ENCODE peak calls at places on chromosome 20, in ten cellular contexts. G is DND-41, Z is endothelial cell of umbilical vein, N is A673, T is hepatocyte, P is kidney, L is psoas muscle, I is PC-9, D is A549, F is iPS DF 6.9. K is an unnamed sample. For H3K4me1, the result is how much of the 10 kb centered on the place peaks cover.

GRCh38 chr20:45017281-45017680 is 51.0 kb downstream of the STK4 start:
- DNase-seq in G (no peak), Z (no peak), N (no peak), T (no peak), P (no peak), L (no peak), I (no peak), D (no peak), F (peak), K (no peak)

GRCh38 chr20:36629719-36630340 is 16.2 kb downstream of the SLA2 start:
- DNase-seq in G (peak), Z (no peak), N (no peak), T (no peak), P (no peak), L (no peak), I (no peak), D (no peak), F (no peak), K (no peak)

GRCh38 chr20:20567712-20568111 is 144.7 kb downstream of the RALGAPA2 start:
- DNase-seq in G (no peak), Z (no peak), N (no peak), T (no peak), P (no peak), L (no peak), I (no peak), D (no peak), F (no peak), K (no peak)

GRCh38 chr20:63381781-63382431 is 20.8 kb upstream of the CHRNA4 start:
- DNase-seq in G (peak), Z (peak), N (peak), T (peak), P (no peak), L (no peak), I (peak), D (no peak), F (no peak), K (no peak)

GRCh38 chr20:41424025-41424424 is 57.4 kb upstream of the EMILIN3 start:
- DNase-seq in G (no peak), Z (no peak), N (no peak), T (no peak), P (no peak), L (no peak), I (no peak), D (no peak), F (no peak), K (no peak)

GRCh38 chr20:58625585-58625984 is 25.5 kb upstream of the STX16 start:
- DNase-seq in G (no peak), Z (no peak), N (no peak), T (no peak), P (peak), L (no peak), I (no peak), D (no peak), F (no peak), K (no peak)

GRCh38 chr20:24131684-24132083 is 143.1 kb upstream of the GGTLC1 start:
- DNase-seq in G (no peak), Z (peak), N (peak), T (no peak), P (no peak), L (no peak), I (peak), D (no peak), F (no peak), K (no peak)

GRCh38 chr20:31494131-31494530 is 19.0 kb downstream of the REM1 start:
- DNase-seq in G (no peak), Z (no peak), N (peak), T (peak), P (no peak), L (no peak), I (peak), D (peak), F (no peak), K (no peak)

GRCh38 chr20:52312131-52312729 is 120.7 kb upstream of the ZFP64 start:
- DNase-seq in G (peak), Z (peak), N (peak), T (peak), P (no peak), L (no peak), I (peak), D (peak), F (peak), K (no peak)

GRCh38 chr20:62058941-62059340 is 6.7 kb downstream of the TAF4 start:
- DNase-seq in G (no peak), Z (no peak), N (no peak), T (no peak), P (no peak), L (no peak), I (no peak), D (no peak), F (no peak), K (no peak)

GRCh38 chr20:61448396-61448795 is 196.3 kb downstream of the CDH4 start:
- DNase-seq in G (no peak), Z (no peak), N (no peak), T (no peak), P (no peak), L (no peak), I (no peak), D (no peak), F (no peak), K (no peak)

GRCh38 chr20:25437153-25437581 is 29.7 kb downstream of the GINS1 start:
- DNase-seq in G (no peak), Z (no peak), N (no peak), T (peak), P (no peak), L (no peak), I (peak), D (no peak), F (peak), K (no peak)

GRCh38 chr20:1324598-1325172 is 4.3 kb downstream of the SDCBP2 start:
- DNase-seq in G (no peak), Z (peak), N (no peak), T (no peak), P (no peak), L (no peak), I (no peak), D (peak), F (no peak), K (no peak)

GRCh38 chr20:13183005-13183404 is 38.1 kb upstream of the ISM1 start:
- DNase-seq in G (no peak), Z (no peak), N (no peak), T (no peak), P (no peak), L (no peak), I (no peak), D (no peak), F (no peak), K (no peak)

GRCh38 chr20:44033344-44033743 is 118.7 kb downstream of the TOX2 start:
- DNase-seq in G (peak), Z (no peak), N (no peak), T (no peak), P (no peak), L (no peak), I (no peak), D (no peak), F (no peak), K (no peak)

GRCh38 chr20:40687384-40688128 is 1.5 kb downstream of the MAFB start:
- DNase-seq in G (no peak), Z (peak), N (peak), T (peak), P (peak), L (peak), I (no peak), D (no peak), F (no peak), K (peak)

GRCh38 chr20:24289737-24290481 is 179.5 kb upstream of the SYNDIG1 start:
- DNase-seq in G (peak), Z (no peak), N (no peak), T (no peak), P (no peak), L (no peak), I (no peak), D (no peak), F (no peak), K (no peak)

GRCh38 chr20:23084282-23084844 is 1.8 kb downstream of the CD93 start:
- DNase-seq in G (no peak), Z (peak), N (no peak), T (no peak), P (no peak), L (no peak), I (no peak), D (no peak), F (no peak), K (no peak)

GRCh38 chr20:23180451-23180921 is 94.4 kb upstream of the CD93 start:
- DNase-seq in G (peak), Z (no peak), N (no peak), T (no peak), P (peak), L (peak), I (no peak), D (no peak), F (no peak), K (no peak)

GRCh38 chr20:19794941-19795340 is 36.9 kb downstream of the RIN2 start:
- DNase-seq in G (no peak), Z (peak), N (no peak), T (no peak), P (peak), L (no peak), I (no peak), D (no peak), F (no peak), K (no peak)

GRCh38 chr20:22003680-22004079 is 298.2 kb downstream of the PAX1 start:
- DNase-seq in G (no peak), Z (no peak), N (no peak), T (no peak), P (no peak), L (no peak), I (no peak), D (no peak), F (no peak), K (no peak)

GRCh38 chr20:35551485-35551884 is 9.6 kb downstream of the ERGIC3 start:
- DNase-seq in G (no peak), Z (no peak), N (no peak), T (no peak), P (no peak), L (peak), I (no peak), D (no peak), F (no peak), K (no peak)

GRCh38 chr20:15703171-15703911 is 869.9 kb downstream of the KIF16B start:
- DNase-seq in G (no peak), Z (peak), N (no peak), T (peak), P (no peak), L (no peak), I (no peak), D (peak), F (no peak), K (no peak)

GRCh38 chr20:64102647-64103354 is 4.6 kb downstream of the NPBWR2 start:
- DNase-seq in G (no peak), Z (no peak), N (no peak), T (peak), P (peak), L (peak), I (no peak), D (no peak), F (no peak), K (no peak)

GRCh38 chr20:6012166-6012565 is 41.7 kb downstream of the LRRN4 start:
- DNase-seq in G (no peak), Z (no peak), N (no peak), T (no peak), P (no peak), L (no peak), I (no peak), D (no peak), F (no peak), K (no peak)

GRCh38 chr20:7728373-7728772 is 211.9 kb downstream of the HAO1 start:
- DNase-seq in G (no peak), Z (no peak), N (no peak), T (no peak), P (no peak), L (no peak), I (no peak), D (no peak), F (no peak), K (no peak)

GRCh38 chr20:37347891-37348642 is 2.1 kb downstream of the SRC start:
- DNase-seq in G (peak), Z (no peak), N (no peak), T (peak), P (no peak), L (no peak), I (no peak), D (no peak), F (no peak), K (no peak)

GRCh38 chr20:15831201-15831600 is 742.0 kb downstream of the KIF16B start:
- DNase-seq in G (no peak), Z (no peak), N (no peak), T (peak), P (no peak), L (no peak), I (no peak), D (no peak), F (no peak), K (no peak)

GRCh38 chr20:1489764-1490436 is 1.3 kb downstream of the SIRPB2 start:
- DNase-seq in G (no peak), Z (peak), N (no peak), T (no peak), P (no peak), L (no peak), I (peak), D (no peak), F (no peak), K (no peak)

GRCh38 chr20:48358176-48358575 is 469.6 kb downstream of the PREX1 start:
- DNase-seq in G (no peak), Z (no peak), N (no peak), T (no peak), P (no peak), L (no peak), I (no peak), D (no peak), F (no peak), K (no peak)

GRCh38 chr20:11924923-11925322 is 7.2 kb downstream of the BTBD3 start:
- DNase-seq in G (no peak), Z (no peak), N (no peak), T (no peak), P (no peak), L (no peak), I (no peak), D (no peak), F (no peak), K (no peak)

GRCh38 chr20:55095745-55096450 is 620.5 kb downstream of the DOK5 start:
- DNase-seq in G (no peak), Z (no peak), N (no peak), T (no peak), P (no peak), L (no peak), I (no peak), D (no peak), F (no peak), K (no peak)

GRCh38 chr20:53611449-53611894 is 17.8 kb upstream of the ZNF217 start:
- DNase-seq in G (peak), Z (peak), N (peak), T (peak), P (no peak), L (no peak), I (peak), D (peak), F (no peak), K (peak)

GRCh38 chr20:38657390-38657789 is 55.8 kb downstream of the ARHGAP40 start:
- DNase-seq in G (no peak), Z (no peak), N (no peak), T (no peak), P (no peak), L (no peak), I (no peak), D (no peak), F (no peak), K (no peak)

GRCh38 chr20:47687095-47687987 is 97.9 kb downstream of the SULF2 start:
- DNase-seq in G (no peak), Z (no peak), N (no peak), T (no peak), P (no peak), L (peak), I (no peak), D (no peak), F (no peak), K (no peak)

GRCh38 chr20:17963114-17963897 is 5.3 kb downstream of the SNX5 start:
- DNase-seq in G (no peak), Z (no peak), N (no peak), T (no peak), P (no peak), L (no peak), I (no peak), D (no peak), F (no peak), K (no peak)

GRCh38 chr20:17964632-17965031 is 4.0 kb downstream of the SNX5 start:
- DNase-seq in G (no peak), Z (no peak), N (no peak), T (no peak), P (no peak), L (no peak), I (no peak), D (no peak), F (no peak), K (no peak)

GRCh38 chr20:17966432-17967312 is 1.9 kb downstream of the SNX5 start:
- DNase-seq in G (peak), Z (peak), N (no peak), T (peak), P (no peak), L (no peak), I (no peak), D (peak), F (no peak), K (no peak)

GRCh38 chr20:17964073-17964472 is 4.5 kb downstream of the SNX5 start:
- DNase-seq in G (no peak), Z (no peak), N (no peak), T (no peak), P (no peak), L (no peak), I (no peak), D (no peak), F (no peak), K (no peak)

DNA sequence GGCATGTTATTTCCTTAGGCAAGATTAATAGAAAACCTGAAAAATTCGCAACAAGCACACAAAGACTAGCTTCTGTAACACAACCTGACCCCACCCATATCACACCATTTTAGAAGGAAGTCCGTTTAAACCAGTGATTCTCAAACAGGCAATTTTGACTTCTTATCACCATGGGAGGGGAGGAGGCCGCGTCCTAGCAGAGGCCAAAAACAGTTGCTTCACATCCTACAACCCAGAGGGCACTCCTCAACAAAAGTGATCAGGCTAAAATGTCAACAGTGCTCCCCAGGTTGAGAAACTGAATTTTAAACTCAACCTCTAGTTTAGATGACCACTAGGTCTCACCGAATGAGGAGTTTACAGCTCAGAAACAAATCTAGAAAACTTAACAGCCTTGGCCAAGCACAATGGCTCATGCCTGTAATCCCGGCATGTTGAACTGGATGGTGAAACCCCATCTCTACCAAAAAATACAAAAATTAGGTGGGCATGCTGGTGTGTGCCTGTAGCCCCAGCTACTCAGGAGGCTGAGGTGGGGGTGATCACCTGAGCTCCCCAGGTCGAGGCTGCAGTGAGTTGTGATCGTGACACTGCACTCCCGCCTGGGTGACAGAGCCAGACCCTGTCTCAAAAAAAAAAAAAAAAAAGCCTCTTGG is 3.4 kb downstream of the SNX5 start:
- DNase-seq in G (no peak), Z (no peak), N (no peak), T (no peak), P (no peak), L (no peak), I (no peak), D (no peak), F (no peak), K (no peak)
- H3K4me1 ChIP-seq in G (half or more), Z (half or more), N (half or more), T (under half), P (under half), L (half or more), I (under half), D (half or more), F (under half), K (half or more)

DNA sequence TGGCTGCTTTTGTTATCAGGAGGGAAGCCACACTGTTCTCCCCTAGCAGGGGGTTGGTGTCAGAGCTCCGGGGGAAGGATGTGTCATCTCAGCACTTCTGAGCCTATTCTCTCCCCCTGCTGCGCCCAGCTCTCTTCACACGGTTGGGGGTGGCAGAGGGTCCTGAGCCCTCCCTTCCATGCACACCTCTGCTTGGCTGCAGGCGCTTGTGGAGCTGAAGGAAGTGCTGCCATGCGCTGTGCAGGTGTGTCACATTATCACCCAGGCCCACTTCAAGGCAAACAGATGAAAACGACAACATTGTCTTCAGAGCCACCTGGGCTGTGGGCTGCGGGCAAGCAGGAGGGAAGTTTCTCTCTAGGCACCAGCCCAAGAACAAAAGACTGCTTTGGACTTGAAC is 263.4 kb downstream of the BMP7 start:
- DNase-seq in G (peak), Z (no peak), N (no peak), T (no peak), P (no peak), L (no peak), I (no peak), D (no peak), F (no peak), K (no peak)
- H3K27ac ChIP-seq in G (no peak), Z (no peak), N (no peak), T (no peak), P (no peak), L (no peak), I (no peak), D (no peak), F (no peak), K (no peak)

DNA sequence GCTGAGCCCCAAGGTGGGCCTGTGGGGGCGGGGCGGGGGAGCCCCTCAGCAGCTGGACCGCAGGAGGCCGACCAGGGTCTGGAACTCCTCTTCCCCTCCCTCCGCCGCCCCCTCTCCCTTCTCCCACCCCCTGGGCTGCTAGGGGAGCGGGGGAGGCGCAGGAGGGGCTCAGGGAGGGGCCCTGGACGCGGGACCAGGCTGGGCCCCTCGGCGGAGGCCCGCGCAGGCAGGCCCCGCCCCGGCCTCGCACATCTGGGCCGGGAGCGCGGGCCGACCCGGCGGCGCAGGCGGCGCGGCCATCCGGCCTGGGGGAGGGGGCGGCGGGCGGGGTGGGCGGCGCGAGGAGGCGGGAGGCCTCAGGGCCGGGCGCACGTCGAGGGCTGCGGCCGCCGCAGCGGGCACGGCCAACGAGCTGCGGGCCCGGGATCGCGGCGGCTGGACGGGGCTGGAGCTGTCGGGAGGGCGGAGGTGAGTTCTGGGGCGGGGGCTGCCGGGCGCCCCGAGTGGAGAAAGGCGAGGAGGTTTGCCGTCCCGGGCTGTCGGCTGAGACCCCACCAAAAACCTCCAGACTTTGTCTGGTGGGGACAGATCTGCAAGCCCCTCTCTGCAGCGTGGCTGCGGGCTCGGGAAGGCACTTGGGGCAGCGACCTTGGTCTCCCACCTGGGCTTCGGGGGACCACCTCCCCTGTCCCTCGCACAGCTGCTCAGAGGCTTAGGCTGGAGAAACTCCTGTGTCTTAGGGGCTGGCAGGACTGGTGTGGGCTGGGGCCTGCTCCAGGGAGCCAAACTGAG is at the start of gene HSPA12B:
- DNase-seq in G (no peak), Z (no peak), N (no peak), T (peak), P (peak), L (peak), I (no peak), D (no peak), F (no peak), K (no peak)
- H3K4me3 ChIP-seq in G (no peak), Z (peak), N (no peak), T (no peak), P (peak), L (peak), I (no peak), D (no peak), F (peak), K (peak)

GRCh38 chr20:57526067-57526884 is 1.3 kb upstream of the CTCFL start:
- DNase-seq in G (peak), Z (no peak), N (peak), T (no peak), P (no peak), L (no peak), I (no peak), D (peak), F (no peak), K (peak)
- H3K4me1 ChIP-seq in G (under half), Z (under half), N (under half), T (under half), P (under half), L (under half), I (under half), D (under half), F (under half), K (under half)

GRCh38 chr20:9061434-9061833 is 7.5 kb upstream of the PLCB4 start:
- DNase-seq in G (no peak), Z (no peak), N (no peak), T (no peak), P (no peak), L (no peak), I (no peak), D (no peak), F (no peak), K (no peak)
- H3K27ac ChIP-seq in G (no peak), Z (no peak), N (no peak), T (no peak), P (no peak), L (no peak), I (no peak), D (no peak), F (no peak), K (no peak)

GRCh38 chr20:50516180-50516934 is 6.2 kb downstream of the PTPN1 start:
- DNase-seq in G (no peak), Z (no peak), N (no peak), T (no peak), P (no peak), L (no peak), I (no peak), D (no peak), F (no peak), K (no peak)
- H3K4me3 ChIP-seq in G (no peak), Z (no peak), N (no peak), T (no peak), P (no peak), L (no peak), I (no peak), D (no peak), F (no peak), K (no peak)

GRCh38 chr20:46406200-46406985 is at the start of gene ELMO2:
- DNase-seq in G (peak), Z (peak), N (peak), T (peak), P (peak), L (peak), I (peak), D (peak), F (peak), K (peak)
- H3K4me1 ChIP-seq in G (under half), Z (under half), N (under half), T (under half), P (under half), L (under half), I (under half), D (under half), F (under half), K (under half)

K was measured in right lobe of liver.